ENCODE peak calls at places on chromosomes 4 and X, in six cellular contexts. E, G, V, P, C and R are unnamed samples.

GRCh38 chr4:184282251-184282713 is 64.6 kb upstream of the ENPP6 start:
- DNase-seq in E (no peak), G (peak; percentile 66), V (no peak), P (no peak), C (peak; percentile 58), R (no peak)

GRCh38 chr4:143025111-143025704 is 159.5 kb upstream of the USP38 start:
- DNase-seq in E (no peak), G (no peak), V (no peak), P (no peak), C (no peak), R (no peak)

GRCh38 chr4:44446801-44447562 is 1.6 kb downstream of the KCTD8 start:
- DNase-seq in E (no peak), G (no peak), V (no peak), P (no peak), C (no peak), R (no peak)

GRCh38 chr4:66688674-66689073 is 856.6 kb downstream of the CENPC start:
- DNase-seq in E (no peak), G (no peak), V (no peak), P (no peak), C (no peak), R (no peak)

GRCh38 chrX:38006283-38006682 is at the start of gene SYTL5:
- DNase-seq in E (no peak), G (no peak), V (no peak), P (no peak), C (no peak), R (no peak)

GRCh38 chr4:69843932-69844331 is 16.0 kb downstream of the SULT1E1 start:
- DNase-seq in E (no peak), G (no peak), V (no peak), P (no peak), C (no peak), R (no peak)

GRCh38 chr4:140237616-140238352 is 83.8 kb upstream of the MAML3 start:
- DNase-seq in E (peak; percentile 89), G (peak; percentile 76), V (peak; percentile 78), P (peak; percentile 96), C (peak; percentile 81), R (peak; percentile 70)

GRCh38 chrX:66399273-66399672 is 235.2 kb downstream of the HEPH start:
- DNase-seq in E (no peak), G (no peak), V (no peak), P (no peak), C (no peak), R (no peak)

GRCh38 chrX:72381439-72382198 is 75.9 kb upstream of the CITED1 start:
- DNase-seq in E (no peak), G (no peak), V (no peak), P (no peak), C (no peak), R (no peak)

GRCh38 chr4:118076958-118077766 is 42.9 kb downstream of the NDST3 start:
- DNase-seq in E (peak; percentile 4), G (no peak), V (no peak), P (peak; percentile 27), C (no peak), R (no peak)

GRCh38 chr4:76737180-76737579 is 160.8 kb downstream of the SOWAHB start:
- DNase-seq in E (no peak), G (no peak), V (no peak), P (no peak), C (no peak), R (no peak)

GRCh38 chr4:45317276-45317675 is 590.9 kb upstream of the GNPDA2 start:
- DNase-seq in E (no peak), G (no peak), V (no peak), P (no peak), C (no peak), R (no peak)

GRCh38 chrX:152932598-152933175 is 34.8 kb downstream of the ZNF185 start:
- DNase-seq in E (peak; percentile 15), G (no peak), V (no peak), P (no peak), C (no peak), R (no peak)

GRCh38 chr4:154714339-154715040 is 29.3 kb upstream of the LRAT start:
- DNase-seq in E (no peak), G (no peak), V (no peak), P (no peak), C (no peak), R (no peak)

GRCh38 chr4:123783936-123784335 is 387.3 kb downstream of the SPRY1 start:
- DNase-seq in E (no peak), G (no peak), V (no peak), P (peak; percentile 26), C (no peak), R (no peak)

GRCh38 chrX:134236690-134237362 is at the start of gene CCDC160:
- DNase-seq in E (peak; percentile 46), G (peak; percentile 64), V (peak; percentile 45), P (no peak), C (no peak), R (peak; percentile 61)

GRCh38 chrX:7996414-7996813 is 69.2 kb upstream of the PNPLA4 start:
- DNase-seq in E (no peak), G (no peak), V (no peak), P (no peak), C (no peak), R (no peak)

GRCh38 chr4:38132140-38132673 is 172.0 kb downstream of the PTTG2 start:
- DNase-seq in E (peak; percentile 69), G (no peak), V (no peak), P (peak; percentile 33), C (peak; percentile 83), R (peak; percentile 40)

GRCh38 chrX:3738489-3738888 is 25.0 kb upstream of the PRKX start:
- DNase-seq in E (no peak), G (no peak), V (no peak), P (no peak), C (no peak), R (no peak)

GRCh38 chrX:107571296-107571998 is 56.9 kb upstream of the PRPS1 start:
- DNase-seq in E (no peak), G (no peak), V (peak; percentile 28), P (no peak), C (no peak), R (no peak)

GRCh38 chrX:2609431-2610238 is 81.5 kb upstream of the CD99 start:
- DNase-seq in E (no peak), G (no peak), V (no peak), P (no peak), C (no peak), R (no peak)

GRCh38 chr4:74546020-74546419 is 101.1 kb downstream of the AREG start:
- DNase-seq in E (no peak), G (no peak), V (no peak), P (no peak), C (no peak), R (no peak)

GRCh38 chrX:103716967-103717366 is 6.3 kb downstream of the TMEM31 start:
- DNase-seq in E (no peak), G (no peak), V (no peak), P (peak; percentile 42), C (no peak), R (peak; percentile 19)

GRCh38 chrX:134294548-134294947 is 57.6 kb downstream of the CCDC160 start:
- DNase-seq in E (no peak), G (no peak), V (no peak), P (no peak), C (no peak), R (no peak)

GRCh38 chr4:30495261-30496050 is 224.7 kb upstream of the PCDH7 start:
- DNase-seq in E (no peak), G (no peak), V (no peak), P (no peak), C (no peak), R (no peak)

GRCh38 chr4:37928896-37929537 is 31.2 kb upstream of the PTTG2 start:
- DNase-seq in E (no peak), G (no peak), V (no peak), P (no peak), C (no peak), R (no peak)

GRCh38 chr4:132592340-132592739 is 556.8 kb upstream of the PCDH10 start:
- DNase-seq in E (no peak), G (no peak), V (no peak), P (no peak), C (no peak), R (no peak)

GRCh38 chrX:129831486-129831885 is 12.2 kb downstream of the ZDHHC9 start:
- DNase-seq in E (peak; percentile 54), G (no peak), V (no peak), P (no peak), C (no peak), R (no peak)

GRCh38 chr4:152719856-152720556 is 40.2 kb upstream of the TMEM154 start:
- DNase-seq in E (no peak), G (no peak), V (no peak), P (no peak), C (peak; percentile 21), R (no peak)
- H3K4me3 ChIP-seq in E (no peak overlapping the region), G (peak overlapping the region; percentile 34), V (peak overlapping the region; percentile 18), P (no peak overlapping the region), C (no peak overlapping the region), R (no peak overlapping the region)

GRCh38 chr4:145097821-145098674 is at the start of the genes ABCE1 and ANAPC10:
- DNase-seq in E (peak; percentile 97), G (peak; percentile 98), V (peak; percentile 96), P (peak; percentile 98), C (peak; percentile 96), R (peak; percentile 94)
- TF ChIP-seq CTCF in E (no peak), G (peak; percentile 30), V (peak; percentile 27), P (peak; percentile 36), C (no peak), R (peak; percentile 28)

GRCh38 chr4:110139106-110139505 is 59.3 kb downstream of the ELOVL6 start:
- DNase-seq in E (no peak), G (no peak), V (no peak), P (no peak), C (no peak), R (no peak)
- H3K4me3 ChIP-seq in E (no peak overlapping the region), G (no peak overlapping the region), V (no peak overlapping the region), P (no peak overlapping the region), C (no peak overlapping the region), R (no peak overlapping the region)

GRCh38 chr4:168674869-168675268 is 178.0 kb downstream of the PALLD start:
- DNase-seq in E (no peak), G (no peak), V (no peak), P (no peak), C (no peak), R (no peak)
- TF ChIP-seq CTCF in E (no peak), G (no peak), V (no peak), P (no peak), C (no peak), R (no peak)

GRCh38 chr4:7195546-7196282 is 3.4 kb downstream of the SORCS2 start:
- DNase-seq in E (no peak), G (no peak), V (no peak), P (no peak), C (no peak), R (no peak)

GRCh38 chr4:7196283-7196651 is 3.9 kb downstream of the SORCS2 start:
- DNase-seq in E (no peak), G (peak; percentile 31), V (no peak), P (no peak), C (no peak), R (no peak)

GRCh38 chr4:7193040-7193958 is 961 bp downstream of the SORCS2 start:
- DNase-seq in E (no peak), G (peak; percentile 53), V (no peak), P (no peak), C (no peak), R (peak; percentile 73)

GRCh38 chr4:7195138-7195510 is 2.8 kb downstream of the SORCS2 start:
- DNase-seq in E (no peak), G (peak; percentile 28), V (no peak), P (no peak), C (no peak), R (no peak)

GRCh38 chr4:7194251-7195137 is 2.2 kb downstream of the SORCS2 start:
- DNase-seq in E (no peak), G (peak; percentile 83), V (no peak), P (no peak), C (no peak), R (no peak)
- H3K4me3 ChIP-seq in E (no peak overlapping the region), G (no peak overlapping the region), V (no peak overlapping the region), P (no peak overlapping the region), C (no peak overlapping the region), R (no peak overlapping the region)